ENCODE peak calls at places on chromosomes 13 and 19, in eight cellular contexts. One of them, this sample, is unnamed.
A peak's percentile ranks its signal among the peaks of the same experiment; 100 is the strongest.

GRCh38 chr19:9054768-9055167 is 32.1 kb upstream of the OR1M1 start:
- DNase-seq in fibroblast of mammary gland: no peak
- DNase-seq in thoracic aorta: no peak
- DNase-seq in kidney: no peak
- DNase-seq in suprapubic skin: no peak
- DNase-seq in sigmoid colon: no peak
- DNase-seq in brain microvascular endothelial cell: no peak
- DNase-seq in AG04450: no peak
- DNase-seq in this sample: no peak

GRCh38 chr13:98156259-98156658 is 13.4 kb downstream of the FARP1 start:
- DNase-seq in fibroblast of mammary gland: no peak
- DNase-seq in thoracic aorta: no peak
- DNase-seq in kidney: no peak
- DNase-seq in suprapubic skin: no peak
- DNase-seq in sigmoid colon: no peak
- DNase-seq in brain microvascular endothelial cell: no peak
- DNase-seq in AG04450: no peak
- DNase-seq in this sample: no peak

GRCh38 chr19:35513975-35514809 is 743 bp upstream of the DMKN start:
- DNase-seq in fibroblast of mammary gland: peak; percentile 71
- DNase-seq in thoracic aorta: no peak
- DNase-seq in kidney: no peak
- DNase-seq in suprapubic skin: no peak
- DNase-seq in sigmoid colon: no peak
- DNase-seq in brain microvascular endothelial cell: no peak
- DNase-seq in AG04450: no peak
- DNase-seq in this sample: no peak

GRCh38 chr19:35027851-35028599 is 2.2 kb upstream of the SCN1B start:
- DNase-seq in fibroblast of mammary gland: peak; percentile 33
- DNase-seq in thoracic aorta: no peak
- DNase-seq in kidney: no peak
- DNase-seq in suprapubic skin: no peak
- DNase-seq in sigmoid colon: no peak
- DNase-seq in brain microvascular endothelial cell: peak; percentile 29
- DNase-seq in AG04450: no peak
- DNase-seq in this sample: no peak

GRCh38 chr13:89315287-89315686 is 1644.1 kb downstream of the SLITRK5 start:
- DNase-seq in fibroblast of mammary gland: no peak
- DNase-seq in thoracic aorta: no peak
- DNase-seq in kidney: no peak
- DNase-seq in suprapubic skin: no peak
- DNase-seq in sigmoid colon: no peak
- DNase-seq in brain microvascular endothelial cell: no peak
- DNase-seq in AG04450: no peak
- DNase-seq in this sample: no peak

GRCh38 chr13:111344471-111345191 is 24.2 kb downstream of the TEX29 start:
- DNase-seq in fibroblast of mammary gland: peak; percentile 27
- DNase-seq in thoracic aorta: no peak
- DNase-seq in kidney: no peak
- DNase-seq in suprapubic skin: no peak
- DNase-seq in sigmoid colon: no peak
- DNase-seq in brain microvascular endothelial cell: peak; percentile 12
- DNase-seq in AG04450: peak; percentile 93
- DNase-seq in this sample: peak; percentile 29

GRCh38 chr13:41443969-41444368 is 13.4 kb upstream of the RGCC start:
- DNase-seq in fibroblast of mammary gland: no peak
- DNase-seq in thoracic aorta: no peak
- DNase-seq in kidney: no peak
- DNase-seq in suprapubic skin: no peak
- DNase-seq in sigmoid colon: no peak
- DNase-seq in brain microvascular endothelial cell: no peak
- DNase-seq in AG04450: no peak
- DNase-seq in this sample: no peak

GRCh38 chr19:34232566-34233481 is 21.5 kb upstream of the GARRE1 start:
- DNase-seq in fibroblast of mammary gland: peak; percentile 92
- DNase-seq in thoracic aorta: no peak
- DNase-seq in kidney: no peak
- DNase-seq in suprapubic skin: no peak
- DNase-seq in sigmoid colon: peak; percentile 77
- DNase-seq in brain microvascular endothelial cell: peak; percentile 92
- DNase-seq in AG04450: peak; percentile 74
- DNase-seq in this sample: peak; percentile 96

GRCh38 chr19:35350591-35350990 is 2.9 kb downstream of the FFAR1 start:
- DNase-seq in fibroblast of mammary gland: no peak
- DNase-seq in thoracic aorta: no peak
- DNase-seq in kidney: peak; percentile 65
- DNase-seq in suprapubic skin: peak; percentile 52
- DNase-seq in sigmoid colon: peak; percentile 44
- DNase-seq in brain microvascular endothelial cell: no peak
- DNase-seq in AG04450: no peak
- DNase-seq in this sample: no peak

GRCh38 chr13:74986609-74987008 is 495.4 kb downstream of the TBC1D4 start:
- DNase-seq in fibroblast of mammary gland: no peak
- DNase-seq in thoracic aorta: no peak
- DNase-seq in kidney: no peak
- DNase-seq in suprapubic skin: no peak
- DNase-seq in sigmoid colon: no peak
- DNase-seq in brain microvascular endothelial cell: no peak
- DNase-seq in AG04450: no peak
- DNase-seq in this sample: no peak

GRCh38 chr13:29976535-29976934 is 126.1 kb upstream of the UBL3 start:
- DNase-seq in fibroblast of mammary gland: no peak
- DNase-seq in thoracic aorta: no peak
- DNase-seq in kidney: no peak
- DNase-seq in suprapubic skin: no peak
- DNase-seq in sigmoid colon: no peak
- DNase-seq in brain microvascular endothelial cell: no peak
- DNase-seq in AG04450: no peak
- DNase-seq in this sample: no peak
- TF ChIP-seq CTCF in fibroblast of mammary gland: no peak
- TF ChIP-seq CTCF in thoracic aorta: no peak
- TF ChIP-seq CTCF in kidney: no peak
- TF ChIP-seq CTCF in suprapubic skin: no peak
- TF ChIP-seq CTCF in sigmoid colon: no peak
- TF ChIP-seq CTCF in brain microvascular endothelial cell: no peak
- TF ChIP-seq CTCF in AG04450: no peak
- TF ChIP-seq CTCF in this sample: no peak

DNA sequence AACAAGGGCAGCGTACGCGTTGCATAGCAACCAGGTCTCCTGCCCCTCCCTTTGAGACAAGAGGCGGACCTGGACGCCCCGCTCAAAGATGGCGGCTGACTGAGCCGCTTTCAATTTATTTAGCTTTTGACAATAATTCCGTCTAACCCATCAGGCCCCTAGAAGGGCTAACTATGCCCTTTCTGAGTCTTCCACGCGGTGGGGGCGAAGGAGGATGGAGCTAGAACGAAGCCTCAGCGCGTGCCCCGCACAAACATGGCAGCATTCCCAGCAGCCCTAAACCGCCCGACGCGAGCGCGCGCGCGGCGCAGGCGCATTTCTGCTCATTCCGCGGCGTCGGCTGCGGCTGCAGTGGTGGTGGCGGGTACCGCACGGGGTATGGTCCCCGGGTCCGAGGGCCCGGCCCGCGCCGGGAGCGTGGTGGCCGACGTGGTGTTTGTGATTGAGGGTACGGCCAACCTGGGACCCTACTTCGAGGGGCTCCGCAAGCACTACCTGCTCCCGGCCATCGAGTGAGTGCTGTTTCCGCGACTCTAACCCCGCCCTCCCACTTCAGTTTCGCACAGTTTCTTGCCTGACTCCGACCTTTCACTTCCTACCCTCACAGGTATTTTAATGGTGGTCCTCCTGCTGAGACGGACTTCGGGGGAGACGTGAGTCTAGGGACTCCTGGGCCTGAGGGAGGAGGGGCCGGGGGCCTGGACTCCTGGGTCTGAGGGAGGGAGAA is at the start of gene MED25:
- DNase-seq in fibroblast of mammary gland: peak; percentile 77
- DNase-seq in thoracic aorta: peak; percentile 36
- DNase-seq in kidney: peak; percentile 95
- DNase-seq in suprapubic skin: peak; percentile 89
- DNase-seq in sigmoid colon: peak; percentile 91
- DNase-seq in brain microvascular endothelial cell: peak; percentile 60
- DNase-seq in AG04450: peak; percentile 55
- DNase-seq in this sample: peak; percentile 75
- TF ChIP-seq CTCF in fibroblast of mammary gland: no peak
- TF ChIP-seq CTCF in thoracic aorta: peak; percentile 82
- TF ChIP-seq CTCF in kidney: peak; percentile 29
- TF ChIP-seq CTCF in suprapubic skin: peak; percentile 44
- TF ChIP-seq CTCF in sigmoid colon: peak; percentile 41
- TF ChIP-seq CTCF in brain microvascular endothelial cell: no peak
- TF ChIP-seq CTCF in AG04450: peak; percentile 27
- TF ChIP-seq CTCF in this sample: peak; percentile 40

DNA sequence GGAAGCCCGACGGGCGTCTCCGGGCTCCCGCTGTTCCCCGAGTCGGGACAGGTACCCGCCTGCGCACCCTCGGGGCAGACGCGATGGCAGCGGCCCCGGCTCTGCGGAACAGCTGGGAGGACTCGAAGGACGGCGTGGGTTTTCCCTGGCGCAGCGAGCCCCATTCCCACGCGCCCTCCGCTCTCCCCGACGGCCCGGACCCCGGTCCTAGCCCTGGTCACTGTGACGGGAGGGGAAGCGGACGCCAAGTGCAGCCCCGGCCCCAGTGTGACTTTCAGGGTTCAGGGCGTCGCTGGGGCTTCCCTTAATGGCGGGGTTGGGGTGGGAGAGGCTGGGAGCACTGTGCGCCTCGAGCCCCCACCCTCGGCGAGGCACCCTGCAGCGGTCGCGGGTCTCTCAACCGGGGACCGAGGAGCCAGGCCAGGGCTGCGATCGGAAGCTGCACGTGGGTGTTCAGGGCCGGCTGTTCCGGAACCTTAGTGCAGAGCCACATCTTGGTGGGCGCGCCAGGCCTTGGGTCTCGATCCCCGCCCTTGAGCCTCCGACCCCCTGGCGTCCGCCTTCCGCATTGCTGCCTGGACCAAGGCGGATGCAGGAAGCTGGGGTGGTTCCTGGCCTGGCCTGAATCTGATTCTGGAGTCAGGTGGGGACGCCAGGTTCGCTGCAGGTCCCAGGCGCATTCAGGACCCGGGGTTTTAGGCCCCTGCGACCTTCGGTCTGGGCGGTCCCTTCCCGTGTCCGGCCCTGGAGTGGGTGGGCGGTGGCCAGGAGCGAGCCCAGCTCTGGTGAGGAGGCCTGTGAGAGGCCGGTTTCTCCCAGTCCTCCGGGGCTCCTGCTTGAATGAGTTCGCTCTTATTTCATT is 3.5 kb downstream of the LGALS7B start:
- DNase-seq in fibroblast of mammary gland: peak; percentile 18
- DNase-seq in thoracic aorta: no peak
- DNase-seq in kidney: peak; percentile 85
- DNase-seq in suprapubic skin: no peak
- DNase-seq in sigmoid colon: peak; percentile 73
- DNase-seq in brain microvascular endothelial cell: no peak
- DNase-seq in AG04450: no peak
- DNase-seq in this sample: no peak
- TF ChIP-seq CTCF in fibroblast of mammary gland: peak; percentile 36
- TF ChIP-seq CTCF in thoracic aorta: peak; percentile 23
- TF ChIP-seq CTCF in kidney: peak; percentile 23
- TF ChIP-seq CTCF in suprapubic skin: peak; percentile 34
- TF ChIP-seq CTCF in sigmoid colon: peak; percentile 28
- TF ChIP-seq CTCF in brain microvascular endothelial cell: peak; percentile 50
- TF ChIP-seq CTCF in AG04450: peak; percentile 20
- TF ChIP-seq CTCF in this sample: peak; percentile 43

DNA sequence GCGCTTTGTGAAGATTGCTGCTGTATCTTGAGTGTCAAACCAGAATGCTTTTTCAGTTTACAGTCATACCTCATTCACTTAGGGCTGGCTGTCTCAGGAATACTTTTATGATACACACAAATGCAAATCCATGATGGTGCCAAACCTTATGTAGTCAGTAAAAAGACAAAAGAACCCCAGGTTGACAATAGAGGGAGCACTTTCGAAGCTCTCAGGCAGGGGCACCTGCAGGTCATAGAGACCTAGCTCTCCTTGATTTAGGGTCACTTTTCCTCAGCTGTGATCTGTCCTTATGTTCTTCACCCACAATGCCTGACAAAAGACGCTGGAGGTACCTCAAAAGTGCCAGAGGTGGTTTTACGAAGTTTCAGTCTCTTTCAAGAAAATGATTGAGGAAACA is 172.2 kb downstream of the DNAJC15 start:
- DNase-seq in fibroblast of mammary gland: no peak
- DNase-seq in thoracic aorta: no peak
- DNase-seq in kidney: no peak
- DNase-seq in suprapubic skin: no peak
- DNase-seq in sigmoid colon: no peak
- DNase-seq in brain microvascular endothelial cell: no peak
- DNase-seq in AG04450: no peak
- DNase-seq in this sample: no peak
- TF ChIP-seq CTCF in fibroblast of mammary gland: peak; percentile 22
- TF ChIP-seq CTCF in thoracic aorta: no peak
- TF ChIP-seq CTCF in kidney: no peak
- TF ChIP-seq CTCF in suprapubic skin: no peak
- TF ChIP-seq CTCF in sigmoid colon: no peak
- TF ChIP-seq CTCF in brain microvascular endothelial cell: peak; percentile 43
- TF ChIP-seq CTCF in AG04450: no peak
- TF ChIP-seq CTCF in this sample: peak; percentile 40

DNA sequence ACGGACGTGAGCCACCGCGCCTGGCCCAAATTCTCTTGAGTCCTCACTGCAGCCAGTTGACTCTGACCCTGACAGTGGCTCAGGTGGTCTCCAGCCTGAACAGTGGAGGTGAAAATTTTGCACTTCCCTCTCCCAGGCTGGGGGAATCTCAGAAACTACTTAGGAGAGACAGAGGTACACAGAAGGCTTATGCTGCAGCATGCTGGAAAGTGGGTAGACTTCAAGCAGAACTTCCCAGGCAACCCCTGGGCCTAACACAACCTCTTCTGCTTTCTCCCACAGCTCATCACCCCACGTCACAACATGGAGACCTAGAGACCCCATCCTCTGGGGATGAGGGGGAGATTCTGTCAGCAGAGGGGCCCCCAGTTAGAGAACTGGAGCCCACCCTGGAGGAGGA is 14.4 kb downstream of the NCAN start:
- DNase-seq in fibroblast of mammary gland: no peak
- DNase-seq in thoracic aorta: no peak
- DNase-seq in kidney: no peak
- DNase-seq in suprapubic skin: no peak
- DNase-seq in sigmoid colon: no peak
- DNase-seq in brain microvascular endothelial cell: no peak
- DNase-seq in AG04450: no peak
- DNase-seq in this sample: no peak
- TF ChIP-seq CTCF in fibroblast of mammary gland: no peak
- TF ChIP-seq CTCF in thoracic aorta: no peak
- TF ChIP-seq CTCF in kidney: no peak
- TF ChIP-seq CTCF in suprapubic skin: no peak
- TF ChIP-seq CTCF in sigmoid colon: no peak
- TF ChIP-seq CTCF in brain microvascular endothelial cell: no peak
- TF ChIP-seq CTCF in AG04450: no peak
- TF ChIP-seq CTCF in this sample: no peak